ENCODE peak calls at places on chromosome 21, in eight cellular contexts. One of them, this sample, is unnamed.

GRCh38 chr21:44300262-44300959 is 558 bp downstream of the PFKL start:
- DNase-seq in HL-60: peak; percentile 74
- DNase-seq in HFF-Myc: no peak
- DNase-seq in K562: peak; percentile 91
- DNase-seq in fibroblast of mammary gland: peak; percentile 19
- DNase-seq in lower lobe of right lung: peak; percentile 88
- DNase-seq in suprapubic skin: peak; percentile 89
- DNase-seq in heart right ventricle: peak; percentile 80
- DNase-seq in this sample: no peak

GRCh38 chr21:44930543-44930981 is 9.3 kb upstream of the SLX9 start:
- DNase-seq in HL-60: no peak
- DNase-seq in HFF-Myc: no peak
- DNase-seq in K562: no peak
- DNase-seq in fibroblast of mammary gland: no peak
- DNase-seq in lower lobe of right lung: peak; percentile 57
- DNase-seq in suprapubic skin: no peak
- DNase-seq in heart right ventricle: peak; percentile 48
- DNase-seq in this sample: no peak

GRCh38 chr21:29386803-29387202 is 88.1 kb downstream of the BACH1 start:
- DNase-seq in HL-60: no peak
- DNase-seq in HFF-Myc: no peak
- DNase-seq in K562: no peak
- DNase-seq in fibroblast of mammary gland: no peak
- DNase-seq in lower lobe of right lung: no peak
- DNase-seq in suprapubic skin: no peak
- DNase-seq in heart right ventricle: no peak
- DNase-seq in this sample: no peak

GRCh38 chr21:45405271-45405818 is 380 bp downstream of the COL18A1 start:
- DNase-seq in HL-60: no peak
- DNase-seq in HFF-Myc: no peak
- DNase-seq in K562: peak; percentile 90
- DNase-seq in fibroblast of mammary gland: peak; percentile 25
- DNase-seq in lower lobe of right lung: peak; percentile 52
- DNase-seq in suprapubic skin: no peak
- DNase-seq in heart right ventricle: peak; percentile 75
- DNase-seq in this sample: no peak

GRCh38 chr21:42413500-42413899 is 9.8 kb downstream of the UBASH3A start:
- DNase-seq in HL-60: no peak
- DNase-seq in HFF-Myc: no peak
- DNase-seq in K562: no peak
- DNase-seq in fibroblast of mammary gland: no peak
- DNase-seq in lower lobe of right lung: no peak
- DNase-seq in suprapubic skin: no peak
- DNase-seq in heart right ventricle: no peak
- DNase-seq in this sample: no peak

GRCh38 chr21:15006594-15007230 is 58.1 kb downstream of the NRIP1 start:
- DNase-seq in HL-60: no peak
- DNase-seq in HFF-Myc: no peak
- DNase-seq in K562: no peak
- DNase-seq in fibroblast of mammary gland: no peak
- DNase-seq in lower lobe of right lung: no peak
- DNase-seq in suprapubic skin: no peak
- DNase-seq in heart right ventricle: no peak
- DNase-seq in this sample: no peak

GRCh38 chr21:45151484-45152115 is 77.2 kb downstream of the ADARB1 start:
- DNase-seq in HL-60: no peak
- DNase-seq in HFF-Myc: no peak
- DNase-seq in K562: no peak
- DNase-seq in fibroblast of mammary gland: no peak
- DNase-seq in lower lobe of right lung: no peak
- DNase-seq in suprapubic skin: no peak
- DNase-seq in heart right ventricle: no peak
- DNase-seq in this sample: no peak

GRCh38 chr21:34974162-34974981 is 74.7 kb downstream of the RUNX1 start:
- DNase-seq in HL-60: no peak
- DNase-seq in HFF-Myc: no peak
- DNase-seq in K562: no peak
- DNase-seq in fibroblast of mammary gland: no peak
- DNase-seq in lower lobe of right lung: no peak
- DNase-seq in suprapubic skin: no peak
- DNase-seq in heart right ventricle: no peak
- DNase-seq in this sample: no peak

GRCh38 chr21:44939532-44940115 is at the start of gene SLX9:
- DNase-seq in HL-60: peak; percentile 74
- DNase-seq in HFF-Myc: peak; percentile 24
- DNase-seq in K562: peak; percentile 96
- DNase-seq in fibroblast of mammary gland: peak; percentile 60
- DNase-seq in lower lobe of right lung: peak; percentile 84
- DNase-seq in suprapubic skin: peak; percentile 85
- DNase-seq in heart right ventricle: peak; percentile 83
- DNase-seq in this sample: peak; percentile 20

GRCh38 chr21:42539931-42540343 is 26.3 kb downstream of the SLC37A1 start:
- DNase-seq in HL-60: no peak
- DNase-seq in HFF-Myc: no peak
- DNase-seq in K562: peak; percentile 80
- DNase-seq in fibroblast of mammary gland: no peak
- DNase-seq in lower lobe of right lung: no peak
- DNase-seq in suprapubic skin: no peak
- DNase-seq in heart right ventricle: no peak
- DNase-seq in this sample: no peak

GRCh38 chr21:23101111-23101510 is 2102.9 kb downstream of the NCAM2 start:
- DNase-seq in HL-60: no peak
- DNase-seq in HFF-Myc: no peak
- DNase-seq in K562: no peak
- DNase-seq in fibroblast of mammary gland: no peak
- DNase-seq in lower lobe of right lung: no peak
- DNase-seq in suprapubic skin: no peak
- DNase-seq in heart right ventricle: no peak
- DNase-seq in this sample: no peak

GRCh38 chr21:42495027-42495426 is 997 bp downstream of the RSPH1 start:
- DNase-seq in HL-60: no peak
- DNase-seq in HFF-Myc: no peak
- DNase-seq in K562: no peak
- DNase-seq in fibroblast of mammary gland: no peak
- DNase-seq in lower lobe of right lung: no peak
- DNase-seq in suprapubic skin: peak; percentile 29
- DNase-seq in heart right ventricle: no peak
- DNase-seq in this sample: no peak

GRCh38 chr21:33940164-33940563 is 24.6 kb upstream of the ATP5PO start:
- DNase-seq in HL-60: no peak
- DNase-seq in HFF-Myc: no peak
- DNase-seq in K562: no peak
- DNase-seq in fibroblast of mammary gland: peak; percentile 95
- DNase-seq in lower lobe of right lung: no peak
- DNase-seq in suprapubic skin: no peak
- DNase-seq in heart right ventricle: no peak
- DNase-seq in this sample: no peak

GRCh38 chr21:31326478-31327247 is 17.4 kb downstream of the TIAM1 start:
- DNase-seq in HL-60: no peak
- DNase-seq in HFF-Myc: no peak
- DNase-seq in K562: no peak
- DNase-seq in fibroblast of mammary gland: peak; percentile 69
- DNase-seq in lower lobe of right lung: no peak
- DNase-seq in suprapubic skin: no peak
- DNase-seq in heart right ventricle: no peak
- DNase-seq in this sample: no peak

GRCh38 chr21:25220954-25221353 is 386.3 kb downstream of the MRPL39 start:
- DNase-seq in HL-60: no peak
- DNase-seq in HFF-Myc: no peak
- DNase-seq in K562: no peak
- DNase-seq in fibroblast of mammary gland: no peak
- DNase-seq in lower lobe of right lung: no peak
- DNase-seq in suprapubic skin: no peak
- DNase-seq in heart right ventricle: no peak
- DNase-seq in this sample: no peak

GRCh38 chr21:45590246-45590725 is 48.0 kb upstream of the SLC19A1 start:
- DNase-seq in HL-60: peak; percentile 41
- DNase-seq in HFF-Myc: no peak
- DNase-seq in K562: peak; percentile 97
- DNase-seq in fibroblast of mammary gland: peak; percentile 61
- DNase-seq in lower lobe of right lung: peak; percentile 79
- DNase-seq in suprapubic skin: peak; percentile 79
- DNase-seq in heart right ventricle: peak; percentile 78
- DNase-seq in this sample: no peak

GRCh38 chr21:29322570-29322957 is 23.8 kb downstream of the BACH1 start:
- DNase-seq in HL-60: no peak
- DNase-seq in HFF-Myc: no peak
- DNase-seq in K562: no peak
- DNase-seq in fibroblast of mammary gland: no peak
- DNase-seq in lower lobe of right lung: no peak
- DNase-seq in suprapubic skin: no peak
- DNase-seq in heart right ventricle: no peak
- DNase-seq in this sample: no peak

GRCh38 chr21:43609501-43610340 is 49.6 kb downstream of the HSF2BP start:
- DNase-seq in HL-60: no peak
- DNase-seq in HFF-Myc: no peak
- DNase-seq in K562: no peak
- DNase-seq in fibroblast of mammary gland: peak; percentile 69
- DNase-seq in lower lobe of right lung: no peak
- DNase-seq in suprapubic skin: no peak
- DNase-seq in heart right ventricle: no peak
- DNase-seq in this sample: no peak

GRCh38 chr21:8994640-8995511 is 1526.5 kb upstream of the TPTE start:
- DNase-seq in HL-60: no peak
- DNase-seq in HFF-Myc: no peak
- DNase-seq in K562: no peak
- DNase-seq in fibroblast of mammary gland: no peak
- DNase-seq in lower lobe of right lung: no peak
- DNase-seq in suprapubic skin: no peak
- DNase-seq in heart right ventricle: no peak
- DNase-seq in this sample: no peak

GRCh38 chr21:39149008-39149407 is 34.2 kb downstream of the PSMG1 start:
- DNase-seq in HL-60: no peak
- DNase-seq in HFF-Myc: no peak
- DNase-seq in K562: no peak
- DNase-seq in fibroblast of mammary gland: no peak
- DNase-seq in lower lobe of right lung: no peak
- DNase-seq in suprapubic skin: no peak
- DNase-seq in heart right ventricle: no peak
- DNase-seq in this sample: no peak
- H3K4me3 ChIP-seq in HL-60: no peak overlapping the region
- H3K4me3 ChIP-seq in HFF-Myc: no peak overlapping the region
- H3K4me3 ChIP-seq in K562: no peak overlapping the region
- H3K4me3 ChIP-seq in fibroblast of mammary gland: no peak overlapping the region
- H3K4me3 ChIP-seq in lower lobe of right lung: no peak overlapping the region
- H3K4me3 ChIP-seq in suprapubic skin: no peak overlapping the region
- H3K4me3 ChIP-seq in heart right ventricle: no peak overlapping the region
- H3K4me3 ChIP-seq in this sample: no peak overlapping the region

DNA sequence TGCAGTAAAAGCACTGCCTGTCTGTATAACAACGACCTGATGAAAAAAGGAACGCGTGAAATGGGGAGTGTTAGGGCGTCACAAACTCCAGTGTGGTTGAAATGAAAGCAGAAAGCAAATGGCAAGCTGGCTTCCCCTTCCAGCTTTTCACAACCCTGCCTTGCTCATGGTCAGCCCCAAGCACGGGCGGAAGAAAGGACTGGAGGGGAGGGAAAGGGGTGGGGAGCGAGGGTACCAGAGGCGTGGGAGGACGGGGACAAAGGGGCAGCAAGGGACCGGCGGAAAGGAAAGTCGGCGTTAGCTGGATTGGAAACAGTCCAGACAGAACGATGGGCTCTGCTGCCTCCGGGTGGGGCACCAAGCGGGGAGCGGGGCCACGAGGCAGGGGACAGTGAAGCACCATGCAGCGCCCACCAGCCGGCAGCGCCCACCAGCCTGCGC is 9.6 kb downstream of the VPS26C start:
- DNase-seq in HL-60: peak; percentile 69
- DNase-seq in HFF-Myc: no peak
- DNase-seq in K562: no peak
- DNase-seq in fibroblast of mammary gland: peak; percentile 38
- DNase-seq in lower lobe of right lung: peak; percentile 56
- DNase-seq in suprapubic skin: no peak
- DNase-seq in heart right ventricle: no peak
- DNase-seq in this sample: no peak
- H3K4me3 ChIP-seq in HL-60: peak overlapping the region; percentile 48
- H3K4me3 ChIP-seq in HFF-Myc: peak overlapping the region; percentile 46
- H3K4me3 ChIP-seq in K562: no peak overlapping the region
- H3K4me3 ChIP-seq in fibroblast of mammary gland: peak overlapping the region; percentile 60
- H3K4me3 ChIP-seq in lower lobe of right lung: peak overlapping the region; percentile 67
- H3K4me3 ChIP-seq in suprapubic skin: peak overlapping the region; percentile 65
- H3K4me3 ChIP-seq in heart right ventricle: peak overlapping the region; percentile 45
- H3K4me3 ChIP-seq in this sample: peak overlapping the region; percentile 75

GRCh38 chr21:27290020-27290419 is 323.1 kb upstream of the ADAMTS5 start:
- DNase-seq in HL-60: no peak
- DNase-seq in HFF-Myc: no peak
- DNase-seq in K562: no peak
- DNase-seq in fibroblast of mammary gland: no peak
- DNase-seq in lower lobe of right lung: no peak
- DNase-seq in suprapubic skin: no peak
- DNase-seq in heart right ventricle: no peak
- DNase-seq in this sample: no peak

GRCh38 chr21:27292229-27292628 is 325.3 kb upstream of the ADAMTS5 start:
- DNase-seq in HL-60: no peak
- DNase-seq in HFF-Myc: no peak
- DNase-seq in K562: no peak
- DNase-seq in fibroblast of mammary gland: no peak
- DNase-seq in lower lobe of right lung: no peak
- DNase-seq in suprapubic skin: no peak
- DNase-seq in heart right ventricle: no peak
- DNase-seq in this sample: no peak

GRCh38 chr21:27298465-27298864 is 331.6 kb upstream of the ADAMTS5 start:
- DNase-seq in HL-60: no peak
- DNase-seq in HFF-Myc: no peak
- DNase-seq in K562: no peak
- DNase-seq in fibroblast of mammary gland: peak; percentile 23
- DNase-seq in lower lobe of right lung: no peak
- DNase-seq in suprapubic skin: no peak
- DNase-seq in heart right ventricle: no peak
- DNase-seq in this sample: no peak

GRCh38 chr21:27291006-27291405 is 324.1 kb upstream of the ADAMTS5 start:
- DNase-seq in HL-60: no peak
- DNase-seq in HFF-Myc: no peak
- DNase-seq in K562: no peak
- DNase-seq in fibroblast of mammary gland: no peak
- DNase-seq in lower lobe of right lung: no peak
- DNase-seq in suprapubic skin: no peak
- DNase-seq in heart right ventricle: no peak
- DNase-seq in this sample: no peak

GRCh38 chr21:27292851-27293638 is 326.2 kb upstream of the ADAMTS5 start:
- DNase-seq in HL-60: no peak
- DNase-seq in HFF-Myc: no peak
- DNase-seq in K562: no peak
- DNase-seq in fibroblast of mammary gland: no peak
- DNase-seq in lower lobe of right lung: no peak
- DNase-seq in suprapubic skin: no peak
- DNase-seq in heart right ventricle: no peak
- DNase-seq in this sample: no peak
- H3K4me3 ChIP-seq in HL-60: no peak overlapping the region
- H3K4me3 ChIP-seq in HFF-Myc: no peak overlapping the region
- H3K4me3 ChIP-seq in K562: no peak overlapping the region
- H3K4me3 ChIP-seq in fibroblast of mammary gland: no peak overlapping the region
- H3K4me3 ChIP-seq in lower lobe of right lung: no peak overlapping the region
- H3K4me3 ChIP-seq in suprapubic skin: no peak overlapping the region
- H3K4me3 ChIP-seq in heart right ventricle: no peak overlapping the region
- H3K4me3 ChIP-seq in this sample: no peak overlapping the region

DNA sequence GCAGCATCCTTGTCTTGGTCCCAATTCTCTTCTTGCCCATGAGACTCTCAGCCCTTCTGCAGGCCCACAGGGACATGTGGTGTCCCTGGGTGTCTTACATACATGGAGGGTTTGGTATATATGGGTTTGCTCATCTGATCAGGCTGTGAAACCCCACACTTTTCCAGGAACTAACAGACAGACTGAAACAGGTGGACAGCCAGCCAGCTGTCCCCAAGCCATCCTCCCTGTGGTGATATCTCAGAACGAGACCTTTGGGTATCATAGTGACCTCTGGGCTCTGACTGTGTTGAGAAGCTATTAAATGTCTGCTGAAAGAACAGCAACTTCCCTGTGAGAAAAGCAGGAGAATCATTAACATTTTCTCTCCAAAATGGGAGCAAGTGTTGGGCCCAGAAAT is 115.5 kb upstream of the PAXBP1 start:
- DNase-seq in HL-60: no peak
- DNase-seq in HFF-Myc: no peak
- DNase-seq in K562: no peak
- DNase-seq in fibroblast of mammary gland: no peak
- DNase-seq in lower lobe of right lung: no peak
- DNase-seq in suprapubic skin: no peak
- DNase-seq in heart right ventricle: no peak
- DNase-seq in this sample: no peak
- H3K4me3 ChIP-seq in HL-60: no peak overlapping the region
- H3K4me3 ChIP-seq in HFF-Myc: no peak overlapping the region
- H3K4me3 ChIP-seq in K562: no peak overlapping the region
- H3K4me3 ChIP-seq in fibroblast of mammary gland: no peak overlapping the region
- H3K4me3 ChIP-seq in lower lobe of right lung: no peak overlapping the region
- H3K4me3 ChIP-seq in suprapubic skin: no peak overlapping the region
- H3K4me3 ChIP-seq in heart right ventricle: no peak overlapping the region
- H3K4me3 ChIP-seq in this sample: no peak overlapping the region